ENCODE peak calls at places on chromosome 20, in five cellular contexts. M is upper lobe of left lung, N is sigmoid colon, W is SK-N-SH, I is transverse colon. J is an unnamed sample.

GRCh38 chr20:13325033-13325432 is 104.0 kb downstream of the ISM1 start:
- DNase-seq in M (peak; percentile 30), N (no peak), W (peak; percentile 38), I (no peak), J (no peak)

GRCh38 chr20:24650091-24650490 is 180.7 kb downstream of the SYNDIG1 start:
- DNase-seq in M (no peak), N (peak; percentile 40), W (no peak), I (no peak), J (no peak)

GRCh38 chr20:19875746-19876145 is 117.7 kb downstream of the RIN2 start:
- DNase-seq in M (no peak), N (no peak), W (no peak), I (no peak), J (no peak)

GRCh38 chr20:31472395-31473330 is 2.3 kb downstream of the DEFB124 start:
- DNase-seq in M (no peak), N (no peak), W (no peak), I (no peak), J (no peak)

GRCh38 chr20:43939762-43940121 is 25.1 kb downstream of the TOX2 start:
- DNase-seq in M (no peak), N (no peak), W (no peak), I (no peak), J (no peak)

GRCh38 chr20:56606174-56606945 is 22.7 kb upstream of the TFAP2C start:
- DNase-seq in M (no peak), N (no peak), W (no peak), I (peak; percentile 60), J (peak; percentile 31)

GRCh38 chr20:52103911-52104545 is 87.6 kb downstream of the ZFP64 start:
- DNase-seq in M (no peak), N (peak; percentile 62), W (no peak), I (no peak), J (no peak)

GRCh38 chr20:12305555-12305954 is 387.9 kb downstream of the BTBD3 start:
- DNase-seq in M (no peak), N (no peak), W (no peak), I (no peak), J (no peak)

GRCh38 chr20:43975096-43975768 is 60.6 kb downstream of the TOX2 start:
- DNase-seq in M (no peak), N (no peak), W (no peak), I (no peak), J (no peak)

GRCh38 chr20:57654998-57655811 is 35.0 kb upstream of the ZBP1 start:
- DNase-seq in M (peak; percentile 18), N (no peak), W (peak; percentile 57), I (no peak), J (peak; percentile 15)

GRCh38 chr20:20856306-20856705 is 143.9 kb upstream of the RALGAPA2 start:
- DNase-seq in M (no peak), N (no peak), W (no peak), I (no peak), J (no peak)

GRCh38 chr20:824916-825315 is 8.6 kb upstream of the FAM110A start:
- DNase-seq in M (peak; percentile 8), N (peak; percentile 22), W (no peak), I (peak; percentile 1), J (peak; percentile 9)

GRCh38 chr20:39282619-39283092 is 320.5 kb downstream of the DHX35 start:
- DNase-seq in M (no peak), N (peak; percentile 91), W (no peak), I (peak; percentile 14), J (no peak)

GRCh38 chr20:52852695-52853094 is 119.5 kb upstream of the TSHZ2 start:
- DNase-seq in M (no peak), N (no peak), W (no peak), I (no peak), J (peak; percentile 32)

GRCh38 chr20:24987244-24987643 is 5.3 kb downstream of the APMAP start:
- DNase-seq in M (peak; percentile 29), N (no peak), W (no peak), I (no peak), J (no peak)

GRCh38 chr20:57288676-57289075 is 22.2 kb upstream of the BMP7 start:
- DNase-seq in M (no peak), N (no peak), W (no peak), I (no peak), J (no peak)

GRCh38 chr20:20084296-20084752 is 32.0 kb downstream of the CFAP61 start:
- DNase-seq in M (peak; percentile 21), N (no peak), W (no peak), I (no peak), J (no peak)

GRCh38 chr20:31907046-31907445 is 36.6 kb downstream of the TTLL9 start:
- DNase-seq in M (no peak), N (no peak), W (no peak), I (no peak), J (no peak)

GRCh38 chr20:9672027-9672426 is 157.6 kb downstream of the LAMP5 start:
- DNase-seq in M (no peak), N (no peak), W (no peak), I (no peak), J (no peak)

GRCh38 chr20:43658068-43658722 is 8.7 kb upstream of the MYBL2 start:
- DNase-seq in M (no peak), N (no peak), W (no peak), I (no peak), J (no peak)

GRCh38 chr20:8082025-8082424 is 50.0 kb upstream of the PLCB1 start:
- DNase-seq in M (no peak), N (no peak), W (no peak), I (no peak), J (no peak)

GRCh38 chr20:61263084-61263695 is 11.1 kb downstream of the CDH4 start:
- DNase-seq in M (no peak), N (no peak), W (peak; percentile 53), I (no peak), J (no peak)

GRCh38 chr20:33839591-33839990 is 28.4 kb downstream of the CHMP4B start:
- DNase-seq in M (peak; percentile 40), N (no peak), W (peak; percentile 46), I (peak; percentile 58), J (peak; percentile 83)

GRCh38 chr20:33840759-33841438 is 29.8 kb downstream of the CHMP4B start:
- DNase-seq in M (no peak), N (no peak), W (peak; percentile 61), I (no peak), J (no peak)

GRCh38 chr20:33835773-33836172 is 24.6 kb downstream of the CHMP4B start:
- DNase-seq in M (peak; percentile 67), N (peak; percentile 83), W (no peak), I (peak; percentile 53), J (no peak)

GRCh38 chr20:33838035-33838864 is 27.1 kb downstream of the CHMP4B start:
- DNase-seq in M (no peak), N (no peak), W (no peak), I (peak; percentile 39), J (no peak)

DNA sequence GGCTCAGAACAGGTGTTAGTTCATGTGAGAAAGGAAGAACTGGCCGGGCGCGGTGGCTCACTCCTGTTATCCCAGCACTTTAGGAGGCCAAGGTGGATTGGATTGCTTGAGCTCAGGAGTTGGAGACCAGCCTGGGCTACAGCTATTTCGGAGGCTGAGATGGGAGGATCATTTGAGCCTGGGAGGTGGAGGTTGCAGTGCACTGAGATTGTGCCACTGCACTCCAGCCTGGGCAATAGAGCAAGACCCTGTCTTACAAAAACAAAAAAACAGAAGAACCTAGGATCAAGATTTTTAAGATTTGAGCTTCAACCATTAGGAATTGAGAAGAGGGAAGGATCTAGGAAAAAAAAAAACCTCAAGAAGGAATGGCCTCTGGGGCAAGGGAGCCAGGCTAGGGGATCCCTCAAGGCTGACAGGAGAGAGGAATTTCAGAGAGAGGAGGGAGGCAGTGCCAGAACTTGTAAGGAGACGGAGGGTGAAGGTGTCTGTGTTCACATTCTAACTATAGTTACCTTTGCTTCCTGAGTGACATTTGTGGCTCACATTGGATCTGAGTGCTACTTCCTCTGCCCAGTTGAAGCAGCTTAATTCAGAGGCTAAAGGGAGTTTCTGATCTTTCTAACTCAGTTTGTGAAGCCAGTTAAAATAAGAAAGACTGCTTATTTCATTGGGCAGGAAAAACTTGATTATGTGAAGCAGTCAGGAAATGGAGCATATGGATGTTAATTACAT is 26.1 kb downstream of the CHMP4B start:
- DNase-seq in M (no peak), N (no peak), W (no peak), I (no peak), J (no peak)
- TF ChIP-seq POLR2AphosphoS5 in M (no peak), N (no peak), W (no peak), I (no peak), J (no peak)

GRCh38 chr20:62336775-62337557 is 30.1 kb downstream of the LAMA5 start:
- DNase-seq in M (no peak), N (no peak), W (no peak), I (no peak), J (no peak)
- TF ChIP-seq EP300 in M (no peak), N (no peak), W (no peak), I (no peak), J (no peak)

DNA sequence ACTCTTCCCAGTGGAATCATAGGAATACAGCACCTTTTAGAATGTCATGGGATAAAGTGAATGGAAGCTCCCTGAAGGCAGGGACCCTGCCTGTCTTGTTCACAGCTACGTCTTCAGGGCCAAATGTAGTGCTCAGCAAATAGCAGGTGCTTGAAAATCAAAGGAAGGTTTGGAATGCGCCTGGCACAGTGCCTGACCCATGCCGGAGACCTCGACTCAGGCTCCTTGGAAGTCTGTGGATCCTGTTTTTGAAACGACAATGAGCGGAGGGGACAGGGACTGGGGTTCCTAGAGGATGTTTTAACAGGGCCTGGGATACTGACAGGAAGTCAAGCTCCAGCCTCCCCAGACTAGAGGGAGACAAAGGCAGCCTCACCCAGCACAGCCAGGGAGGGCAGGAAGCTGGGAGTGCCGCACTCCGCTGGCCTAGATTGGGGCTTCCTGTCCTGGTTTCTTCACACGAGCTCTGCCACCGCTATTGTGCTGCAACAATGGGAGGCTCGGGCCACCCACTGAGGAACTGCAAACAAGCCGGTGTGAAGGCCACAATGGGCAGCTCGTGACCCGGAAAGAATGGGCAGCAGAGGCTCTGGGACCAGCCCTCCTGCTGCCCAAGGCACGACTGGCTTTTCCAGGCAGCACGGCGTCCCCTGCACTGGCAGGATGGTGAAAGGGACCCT is 76.7 kb downstream of the PREX1 start:
- DNase-seq in M (peak; percentile 87), N (no peak), W (peak; percentile 28), I (peak; percentile 46), J (peak; percentile 51)
- TF ChIP-seq POLR2AphosphoS5 in M (peak; percentile 92), N (no peak), W (no peak), I (no peak), J (peak; percentile 45)

DNA sequence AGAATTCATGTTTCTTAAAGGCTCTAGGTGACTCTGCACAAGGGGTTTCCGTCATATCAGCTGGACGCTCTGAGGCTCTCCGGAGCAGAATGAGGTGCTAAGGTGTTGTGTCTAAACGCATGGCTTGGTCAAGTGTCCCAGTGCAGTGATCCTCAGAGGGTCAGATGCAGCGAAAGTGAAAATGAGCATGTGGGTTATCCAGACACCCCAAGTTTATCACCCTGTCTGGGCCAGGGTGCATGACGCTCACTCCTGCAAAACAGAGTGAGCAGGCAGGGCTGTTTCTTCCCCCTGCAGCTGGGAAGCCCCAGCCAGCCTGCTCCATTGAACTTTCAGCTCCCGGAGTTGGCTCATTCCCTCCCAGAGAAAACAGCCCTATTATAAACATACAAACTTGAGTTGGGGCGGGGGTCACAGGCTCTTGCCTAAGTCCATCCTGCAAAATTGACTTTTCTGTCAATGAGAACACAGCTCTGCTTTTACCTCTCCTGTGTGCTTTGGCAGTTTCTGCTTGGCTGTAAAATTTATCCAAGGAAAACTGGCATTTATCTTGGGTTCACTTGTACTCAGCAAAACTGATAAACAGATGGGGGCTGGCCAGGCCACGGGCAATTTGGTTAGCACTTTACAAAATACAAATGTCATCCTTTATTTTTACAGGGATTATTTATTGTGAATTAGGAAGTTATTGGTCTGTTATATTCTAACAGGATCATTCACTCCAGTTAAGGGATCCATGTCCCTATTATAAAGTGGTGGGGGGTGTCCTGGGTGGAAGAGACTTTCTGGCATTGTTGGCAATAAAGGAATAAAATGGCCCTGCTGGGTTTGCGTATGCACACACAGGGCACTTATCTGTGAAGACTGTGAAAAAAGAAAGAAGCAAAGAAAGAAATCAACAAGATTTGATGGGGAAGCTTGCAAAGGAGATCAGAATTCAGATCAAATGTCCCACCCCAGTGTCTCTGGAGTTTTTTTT is 154.9 kb downstream of the FOXA2 start:
- DNase-seq in M (no peak), N (no peak), W (no peak), I (no peak), J (no peak)
- TF ChIP-seq EP300 in M (no peak), N (no peak), W (no peak), I (no peak), J (no peak)

J was measured in stomach.